ENCODE peak calls at places on chromosomes 1 and 21, in six cellular contexts. G, Z, D, F, A and L are unnamed samples.

GRCh38 chr1:183097438-183098051 is 74.3 kb downstream of the LAMC1 start:
- DNase-seq in G (peak; percentile 91), Z (no peak), D (peak; percentile 94), F (peak; percentile 82), A (peak; percentile 92), L (peak; percentile 94)

GRCh38 chr1:59427155-59427554 is 130.3 kb downstream of the FGGY start:
- DNase-seq in G (no peak), Z (peak; percentile 26), D (no peak), F (peak; percentile 69), A (no peak), L (peak; percentile 83)

GRCh38 chr1:147334292-147334691 is 91.8 kb downstream of the CHD1L start:
- DNase-seq in G (no peak), Z (no peak), D (no peak), F (no peak), A (no peak), L (no peak)

GRCh38 chr21:26949830-26950229 is 17.1 kb downstream of the ADAMTS5 start:
- DNase-seq in G (no peak), Z (no peak), D (no peak), F (no peak), A (no peak), L (no peak)

GRCh38 chr1:232426801-232427200 is 203.1 kb downstream of the SIPA1L2 start:
- DNase-seq in G (peak; percentile 49), Z (no peak), D (no peak), F (no peak), A (no peak), L (peak; percentile 83)

GRCh38 chr1:153711006-153711405 is 16.8 kb upstream of the INTS3 start:
- DNase-seq in G (no peak), Z (no peak), D (no peak), F (no peak), A (no peak), L (no peak)

GRCh38 chr1:9448132-9449105 is 90.8 kb upstream of the SLC25A33 start:
- DNase-seq in G (no peak), Z (no peak), D (no peak), F (no peak), A (no peak), L (peak; percentile 23)

GRCh38 chr1:28512058-28512611 is 6.3 kb downstream of the RCC1 start:
- DNase-seq in G (no peak), Z (no peak), D (no peak), F (no peak), A (peak; percentile 35), L (peak; percentile 37)

GRCh38 chr1:107920578-107920977 is 44.4 kb downstream of the VAV3 start:
- DNase-seq in G (no peak), Z (no peak), D (no peak), F (no peak), A (no peak), L (no peak)

GRCh38 chr1:11984559-11984958 is 4.3 kb downstream of the MFN2 start:
- DNase-seq in G (no peak), Z (no peak), D (no peak), F (no peak), A (no peak), L (no peak)

GRCh38 chr1:25232866-25233784 is 823 bp upstream of the SYF2 start:
- DNase-seq in G (peak; percentile 32), Z (no peak), D (peak; percentile 78), F (peak; percentile 47), A (peak; percentile 89), L (peak; percentile 80)

GRCh38 chr1:45957684-45958083 is 154.3 kb downstream of the MAST2 start:
- DNase-seq in G (no peak), Z (no peak), D (no peak), F (no peak), A (no peak), L (no peak)

GRCh38 chr21:32917392-32918135 is 108.2 kb upstream of the OLIG2 start:
- DNase-seq in G (no peak), Z (no peak), D (no peak), F (no peak), A (no peak), L (no peak)

GRCh38 chr1:68229927-68230812 is 2.2 kb downstream of the WLS start:
- DNase-seq in G (no peak), Z (no peak), D (no peak), F (no peak), A (peak; percentile 62), L (peak; percentile 47)

GRCh38 chr1:78501203-78501602 is 10.4 kb downstream of the PTGFR start:
- DNase-seq in G (no peak), Z (no peak), D (no peak), F (no peak), A (no peak), L (no peak)

GRCh38 chr1:246450485-246451251 is 56.4 kb downstream of the SMYD3 start:
- DNase-seq in G (no peak), Z (peak; percentile 12), D (peak; percentile 66), F (no peak), A (peak; percentile 54), L (peak; percentile 35)

GRCh38 chr1:117615474-117615873 is 9.6 kb downstream of the TENT5C start:
- DNase-seq in G (no peak), Z (no peak), D (no peak), F (no peak), A (no peak), L (no peak)

GRCh38 chr1:2279210-2279639 is 51.1 kb downstream of the SKI start:
- DNase-seq in G (peak; percentile 72), Z (peak; percentile 60), D (no peak), F (peak; percentile 75), A (peak; percentile 93), L (peak; percentile 94)